ENCODE peak calls at places on chromosomes 6 and 20, in nine cellular contexts. E, I, X, D, F, M, Y, L and Q are unnamed samples.

GRCh38 chr6:136405410-136406029 is 115.9 kb upstream of the BCLAF1 start:
- DNase-seq in E (no peak), I (no peak), X (no peak), D (no peak), F (peak), M (peak), Y (no peak), L (no peak), Q (no peak)

GRCh38 chr6:149723771-149724417 is 6.0 kb upstream of the LATS1 start:
- DNase-seq in E (peak), I (no peak), X (peak), D (no peak), F (peak), M (peak), Y (peak), L (peak), Q (no peak)

GRCh38 chr6:48111575-48111974 is 578 bp upstream of the PTCHD4 start:
- DNase-seq in E (no peak), I (no peak), X (no peak), D (no peak), F (no peak), M (no peak), Y (no peak), L (no peak), Q (no peak)

GRCh38 chr20:23235173-23236027 is 115.2 kb upstream of the NXT1 start:
- DNase-seq in E (peak), I (peak), X (peak), D (peak), F (peak), M (peak), Y (peak), L (peak), Q (no peak)

GRCh38 chr6:116528800-116529199 is 16.7 kb downstream of the TRAPPC3L start:
- DNase-seq in E (no peak), I (no peak), X (no peak), D (no peak), F (no peak), M (no peak), Y (peak), L (no peak), Q (no peak)

GRCh38 chr6:107202876-107203468 is 87.7 kb upstream of the BEND3 start:
- DNase-seq in E (no peak), I (no peak), X (no peak), D (no peak), F (no peak), M (no peak), Y (no peak), L (no peak), Q (no peak)

GRCh38 chr20:23132930-23133559 is 46.9 kb upstream of the CD93 start:
- DNase-seq in E (no peak), I (no peak), X (no peak), D (peak), F (peak), M (no peak), Y (no peak), L (no peak), Q (no peak)

GRCh38 chr20:32189691-32190607 is 17.6 kb downstream of the PLAGL2 start:
- DNase-seq in E (peak), I (peak), X (no peak), D (peak), F (peak), M (peak), Y (no peak), L (peak), Q (no peak)

GRCh38 chr6:42417641-42418112 is 34.0 kb downstream of the TRERF1 start:
- DNase-seq in E (no peak), I (no peak), X (no peak), D (no peak), F (no peak), M (no peak), Y (no peak), L (no peak), Q (peak)

GRCh38 chr20:52219441-52219840 is 27.9 kb upstream of the ZFP64 start:
- DNase-seq in E (no peak), I (no peak), X (no peak), D (no peak), F (no peak), M (no peak), Y (peak), L (peak), Q (no peak)

GRCh38 chr6:129646617-129647016 is 63.4 kb downstream of the ARHGAP18 start:
- DNase-seq in E (no peak), I (no peak), X (no peak), D (no peak), F (no peak), M (no peak), Y (no peak), L (no peak), Q (no peak)

GRCh38 chr6:149864578-149865535 is 698 bp upstream of the LRP11 start:
- DNase-seq in E (peak), I (no peak), X (no peak), D (no peak), F (no peak), M (no peak), Y (peak), L (peak), Q (no peak)

GRCh38 chr6:3534599-3534998 is 77.7 kb upstream of the SLC22A23 start:
- DNase-seq in E (no peak), I (no peak), X (no peak), D (no peak), F (no peak), M (no peak), Y (peak), L (no peak), Q (no peak)

DNA sequence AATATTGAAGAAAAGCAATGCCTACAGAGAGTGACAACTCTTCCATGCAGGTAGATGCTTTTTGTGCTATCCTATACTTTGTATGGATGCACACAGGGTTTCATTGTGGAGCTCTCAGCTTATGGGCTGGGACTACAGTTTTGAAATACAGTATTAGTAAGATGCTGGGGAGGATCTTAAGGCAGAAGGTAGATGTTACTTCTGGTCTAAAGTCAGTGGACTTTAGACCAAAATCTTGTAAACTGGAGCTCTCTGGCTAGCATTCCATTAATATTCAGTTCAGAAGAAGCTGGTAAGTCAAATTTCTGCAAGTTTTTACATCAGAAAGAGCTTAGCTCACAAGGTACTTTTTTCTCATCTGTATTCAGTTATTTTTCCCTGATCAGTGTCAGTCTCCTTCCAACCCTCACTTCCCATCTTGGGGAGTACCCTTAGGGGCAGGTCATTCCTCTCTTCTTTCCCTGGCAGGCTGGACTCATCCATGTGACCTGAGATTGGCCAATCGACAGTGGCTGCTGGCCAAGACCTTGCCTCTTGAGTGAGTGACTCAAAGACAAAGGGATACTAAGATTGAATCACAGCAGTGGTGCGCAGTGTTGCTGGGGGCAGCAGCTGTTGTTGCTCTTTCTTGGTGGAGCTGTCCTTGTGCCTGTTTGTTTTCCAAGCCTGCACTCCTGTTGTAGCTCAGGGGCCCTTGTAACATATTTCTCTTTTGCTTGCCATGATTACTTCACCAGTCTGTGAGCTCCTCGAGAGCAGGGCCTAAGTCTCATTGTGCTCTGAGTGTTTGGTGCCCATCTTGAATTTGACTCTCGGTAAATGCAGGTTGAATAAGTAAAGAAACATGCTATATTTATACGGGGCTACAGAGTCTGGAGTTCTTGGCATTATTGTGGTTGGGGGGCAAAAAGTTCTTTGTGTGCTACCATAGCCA is 2.8 kb upstream of the PHF20 start:
- DNase-seq in E (peak), I (peak), X (peak), D (peak), F (peak), M (peak), Y (peak), L (peak), Q (peak)
- TF ChIP-seq POLR2A in E (no peak), I (peak), X (peak), D (peak), F (peak), M (peak), Y (peak), L (no peak), Q (no peak)

DNA sequence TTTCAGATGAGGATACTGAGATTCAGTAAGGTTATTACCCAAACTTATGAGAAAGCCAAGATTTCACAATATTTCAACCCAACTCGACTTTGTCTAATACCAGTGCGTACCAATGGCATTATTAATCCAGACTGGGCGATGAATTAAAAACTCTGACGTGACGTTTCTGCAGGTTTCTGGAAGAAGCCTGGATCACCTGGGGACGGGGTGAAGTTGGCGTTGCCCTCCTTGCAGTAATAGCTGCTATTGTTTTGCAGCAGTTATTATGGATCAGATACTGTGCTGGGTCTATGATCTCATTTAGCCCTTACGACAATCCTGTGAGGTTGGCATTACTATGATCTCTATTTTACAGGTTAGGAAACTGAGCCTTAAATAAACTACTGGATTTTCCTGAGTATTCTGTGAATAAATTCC is 569 bp upstream of the CDC5L start:
- DNase-seq in E (no peak), I (peak), X (no peak), D (no peak), F (no peak), M (no peak), Y (no peak), L (no peak), Q (no peak)
- H3K4me3 ChIP-seq in E (peak), I (peak), X (peak), D (peak), F (peak), M (peak), Y (peak), L (peak), Q (peak)

GRCh38 chr6:105819774-105820173 is 266.4 kb upstream of the PRDM1 start:
- DNase-seq in E (no peak), I (no peak), X (no peak), D (no peak), F (no peak), M (no peak), Y (no peak), L (no peak), Q (no peak)
- TF ChIP-seq POLR2A in E (no peak), I (no peak), X (no peak), D (no peak), F (no peak), M (no peak), Y (no peak), L (no peak), Q (no peak)

DNA sequence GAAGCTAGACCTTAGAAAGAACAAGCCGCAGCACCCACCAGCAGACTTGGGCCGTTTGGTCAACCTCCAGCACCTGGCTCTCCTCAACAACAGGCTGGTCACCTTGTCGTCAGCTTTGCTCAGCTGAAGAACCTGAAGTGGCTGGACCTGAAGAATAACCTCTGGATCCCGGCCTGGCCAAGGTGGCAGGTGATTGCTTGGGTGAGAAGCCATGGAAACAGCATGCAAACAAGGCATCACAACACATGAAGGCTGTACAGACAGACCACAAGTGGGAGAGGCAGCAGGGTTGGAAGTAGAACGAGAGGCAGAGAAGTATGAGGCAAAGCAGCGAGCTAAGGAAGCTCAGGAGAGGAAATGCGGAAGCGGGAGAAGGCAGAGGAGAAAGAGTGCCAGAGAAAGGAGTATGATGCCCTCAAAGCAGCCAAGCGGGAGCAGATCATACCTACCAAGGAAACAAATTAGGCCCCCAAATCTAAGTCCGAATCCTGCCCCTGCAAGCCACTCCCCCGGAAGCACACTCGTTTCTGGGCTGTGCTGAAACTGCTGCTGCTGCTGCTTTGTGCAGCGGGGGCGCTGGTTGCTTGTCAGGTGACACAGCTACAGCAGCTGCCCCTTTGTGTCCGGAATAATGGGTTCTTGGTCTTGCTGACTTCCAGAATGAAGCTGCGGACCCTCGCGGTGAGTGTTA is 121.6 kb upstream of the LGSN start:
- DNase-seq in E (no peak), I (no peak), X (no peak), D (no peak), F (no peak), M (no peak), Y (no peak), L (no peak), Q (no peak)
- H3K4me3 ChIP-seq in E (no peak), I (no peak), X (no peak), D (no peak), F (no peak), M (no peak), Y (no peak), L (no peak), Q (no peak)

GRCh38 chr20:35541783-35542662 is at the start of gene ERGIC3:
- DNase-seq in E (peak), I (peak), X (peak), D (peak), F (peak), M (peak), Y (peak), L (peak), Q (peak)
- TF ChIP-seq POLR2A in E (no peak), I (peak), X (peak), D (peak), F (peak), M (peak), Y (peak), L (no peak), Q (no peak)

GRCh38 chr6:84762220-84762940 is 2.0 kb downstream of the TBX18 start:
- DNase-seq in E (no peak), I (no peak), X (no peak), D (peak), F (no peak), M (no peak), Y (no peak), L (no peak), Q (no peak)

GRCh38 chr6:84763397-84764331 is 734 bp downstream of the TBX18 start:
- DNase-seq in E (peak), I (peak), X (peak), D (peak), F (no peak), M (no peak), Y (no peak), L (no peak), Q (peak)

GRCh38 chr6:84766118-84766683 is 1.8 kb upstream of the TBX18 start:
- DNase-seq in E (no peak), I (no peak), X (no peak), D (no peak), F (no peak), M (no peak), Y (no peak), L (no peak), Q (no peak)

GRCh38 chr6:84762941-84763396 is 1.4 kb downstream of the TBX18 start:
- DNase-seq in E (peak), I (peak), X (no peak), D (peak), F (no peak), M (no peak), Y (no peak), L (no peak), Q (peak)

GRCh38 chr6:84764332-84765049 is at the start of gene TBX18:
- DNase-seq in E (peak), I (peak), X (peak), D (peak), F (peak), M (peak), Y (peak), L (peak), Q (peak)
- H3K4me3 ChIP-seq in E (peak), I (peak), X (peak), D (peak), F (peak), M (peak), Y (no peak), L (peak), Q (peak)